ENCODE peak calls at places on chromosomes 1 and 21, in four cellular contexts. V, N, Y and G are unnamed samples.

GRCh38 chr1:228353601-228354371 is 52.8 kb downstream of the TRIM11 start:
- DNase-seq in V (no peak), N (no peak), Y (no peak), G (no peak)

GRCh38 chr1:109304221-109304915 is 2.4 kb downstream of the MYBPHL start:
- DNase-seq in Y (no peak), V (no peak), N (no peak), G (no peak)

GRCh38 chr1:64080947-64081562 is 122.4 kb upstream of the UBE2U start:
- DNase-seq in Y (no peak), V (peak; percentile 61), N (no peak), G (no peak)

GRCh38 chr1:157691285-157691920 is 9.2 kb downstream of the FCRL3 start:
- DNase-seq in V (peak; percentile 23), N (no peak), Y (no peak), G (peak; percentile 10)

GRCh38 chr1:96722161-96722908 is 751 bp downstream of the PTBP2 start:
- DNase-seq in N (no peak), Y (peak; percentile 82), V (peak; percentile 54), G (no peak)

GRCh38 chr21:46347791-46348381 is 23.9 kb downstream of the PCNT start:
- DNase-seq in N (no peak), V (no peak), Y (no peak), G (no peak)

GRCh38 chr1:10510520-10511493 is 36.1 kb downstream of the PEX14 start:
- DNase-seq in N (peak; percentile 66), V (peak; percentile 94), Y (no peak), G (peak; percentile 68)

GRCh38 chr1:48442864-48443619 is 29.0 kb downstream of the SPATA6 start:
- DNase-seq in Y (no peak), V (no peak), N (no peak), G (no peak)

GRCh38 chr21:29078884-29079765 is 5.7 kb upstream of the CCT8 start:
- DNase-seq in N (no peak), Y (no peak), V (no peak), G (no peak)

GRCh38 chr21:22961248-22961647 is 1963.0 kb downstream of the NCAM2 start:
- DNase-seq in N (no peak), V (no peak), Y (no peak), G (no peak)

GRCh38 chr1:77095231-77095630 is 124.0 kb downstream of the PIGK start:
- DNase-seq in V (no peak), Y (no peak), N (no peak), G (no peak)

GRCh38 chr1:220012259-220012658 is 34.0 kb downstream of the EPRS1 start:
- DNase-seq in Y (no peak), V (peak; percentile 10), N (no peak), G (peak; percentile 14)

GRCh38 chr1:21759818-21760217 is 23.1 kb downstream of the USP48 start:
- DNase-seq in N (no peak), V (no peak), Y (no peak), G (no peak)

GRCh38 chr1:220684890-220685289 is 5.3 kb upstream of the C1orf115 start:
- DNase-seq in N (no peak), V (no peak), Y (no peak), G (no peak)

GRCh38 chr1:97082160-97082848 is 360.7 kb downstream of the PTBP2 start:
- DNase-seq in V (no peak), Y (no peak), N (no peak), G (no peak)

GRCh38 chr21:38984568-38984967 is 178.8 kb downstream of the ETS2 start:
- DNase-seq in N (no peak), V (no peak), Y (no peak), G (no peak)

GRCh38 chr1:67274623-67275325 is 32.9 kb upstream of the IL12RB2 start:
- DNase-seq in N (no peak), Y (no peak), V (no peak), G (no peak)

GRCh38 chr1:208541225-208541855 is 297.2 kb upstream of the PLXNA2 start:
- DNase-seq in V (no peak), Y (no peak), N (no peak), G (no peak)

GRCh38 chr21:14550200-14550599 is 4.1 kb upstream of the SAMSN1 start:
- DNase-seq in Y (no peak), V (no peak), N (no peak), G (no peak)

GRCh38 chr21:34900376-34900775 is 148.7 kb downstream of the RUNX1 start:
- DNase-seq in N (no peak), Y (no peak), V (no peak), G (peak; percentile 79)

GRCh38 chr1:156860113-156860638 is 489 bp upstream of the NTRK1 start:
- DNase-seq in V (peak; percentile 21), Y (no peak), N (no peak), G (no peak)

GRCh38 chr1:7408771-7409150 is 362.3 kb upstream of the VAMP3 start:
- DNase-seq in N (no peak), V (no peak), Y (peak; percentile 54), G (no peak)

GRCh38 chr1:7363481-7363880 is 407.6 kb upstream of the VAMP3 start:
- DNase-seq in V (no peak), N (no peak), Y (no peak), G (no peak)

GRCh38 chr1:20717452-20718342 is at the start of gene KIF17:
- DNase-seq in V (peak; percentile 72), Y (no peak), N (peak; percentile 39), G (no peak)

GRCh38 chr1:214418380-214418779 is 133.0 kb downstream of the PTPN14 start:
- DNase-seq in Y (no peak), V (no peak), N (no peak), G (no peak)

GRCh38 chr1:215402147-215402546 is 165.0 kb upstream of the KCTD3 start:
- DNase-seq in Y (no peak), V (no peak), N (no peak), G (no peak)

GRCh38 chr1:10863916-10864315 is 67.5 kb upstream of the CASZ1 start:
- DNase-seq in Y (no peak), V (no peak), N (no peak), G (no peak)

GRCh38 chr1:51203121-51203873 is 32.8 kb upstream of the RNF11 start:
- DNase-seq in N (no peak), V (no peak), Y (no peak), G (no peak)

GRCh38 chr21:43779660-43780059 is 3.6 kb upstream of the CSTB start:
- DNase-seq in V (no peak), N (no peak), Y (no peak), G (no peak)

GRCh38 chr21:33022828-33023573 is 2.7 kb upstream of the OLIG2 start:
- DNase-seq in N (no peak), Y (peak; percentile 69), V (no peak), G (no peak)
- H3K4me3 ChIP-seq in N (no peak overlapping the region), Y (peak overlapping the region; percentile 14), V (no peak overlapping the region), G (no peak overlapping the region)

GRCh38 chr1:44707959-44708831 is 22.8 kb downstream of the RNU5D-1 start:
- DNase-seq in N (no peak), V (peak; percentile 45), Y (no peak), G (no peak)
- TF ChIP-seq CTCF in N (peak; percentile 46), V (peak; percentile 48), Y (peak; percentile 40), G (peak; percentile 61)

DNA sequence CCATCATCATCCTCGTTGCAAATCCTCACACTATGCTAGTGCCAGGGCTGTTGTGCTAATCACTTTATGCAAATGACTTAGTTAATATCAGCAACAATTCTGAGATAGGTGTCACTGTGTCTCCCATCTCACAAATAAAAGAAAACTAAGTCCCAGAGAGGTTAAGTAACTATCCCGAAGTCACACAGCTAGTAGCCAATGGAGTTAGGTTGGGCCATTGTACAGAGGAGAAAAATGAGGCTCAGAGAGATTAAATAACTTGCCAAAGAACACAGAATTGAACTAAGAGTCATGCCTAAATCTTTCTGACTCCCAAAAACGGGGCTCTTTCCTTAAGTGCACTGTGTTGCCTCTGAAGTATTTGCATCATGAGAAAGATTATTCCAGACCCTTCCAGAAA is 146.4 kb downstream of the MIS18A start:
- DNase-seq in V (no peak), Y (no peak), N (no peak), G (no peak)
- H3K4me3 ChIP-seq in V (no peak overlapping the region), Y (no peak overlapping the region), N (no peak overlapping the region), G (no peak overlapping the region)

DNA sequence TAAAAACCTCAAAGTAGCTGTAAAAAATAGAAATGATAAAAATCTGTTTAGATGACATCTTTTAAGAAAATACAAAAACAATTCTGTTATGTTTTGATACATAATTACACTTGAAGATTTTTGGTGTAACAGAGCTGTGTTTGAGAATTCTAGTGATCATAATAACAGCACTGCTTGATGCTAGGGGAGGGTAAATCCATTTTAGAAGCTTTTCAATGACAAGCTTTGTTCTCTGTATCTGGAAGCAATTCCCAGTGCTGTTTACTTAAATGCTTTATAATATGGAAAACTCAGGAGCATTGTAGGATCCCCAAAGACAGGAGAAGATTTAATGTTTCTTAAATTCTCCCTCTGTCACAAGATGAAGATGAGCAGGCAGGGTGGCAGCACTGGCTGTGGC is 359.3 kb downstream of the PDE4B start:
- DNase-seq in N (no peak), Y (no peak), V (no peak), G (no peak)
- TF ChIP-seq CTCF in N (no peak), Y (no peak), V (no peak), G (no peak)